ENCODE peak calls at places on chromosomes 5 and 9, in five cellular contexts. B is sciatic nerve, H is Right ventricle myocardium superior, Q is GM23338, C is GM12878. N is an unnamed sample.

GRCh38 chr9:73845954-73846690 is 651.0 kb upstream of the RORB start:
- ATAC-seq in B (no peak), H (no peak), Q (peak), C (no peak), N (no peak)

GRCh38 chr5:156913355-156913718 is 49.7 kb downstream of the TIMD4 start:
- ATAC-seq in B (no peak), H (no peak), Q (peak), C (no peak), N (no peak)

GRCh38 chr5:40397976-40398375 is 281.7 kb upstream of the PTGER4 start:
- ATAC-seq in B (no peak), H (no peak), Q (no peak), C (no peak), N (no peak)

GRCh38 chr5:128331261-128331660 is 206.8 kb downstream of the FBN2 start:
- ATAC-seq in B (no peak), H (no peak), Q (no peak), C (no peak), N (no peak)

GRCh38 chr5:139635606-139636206 is 12.4 kb upstream of the CXXC5 start:
- ATAC-seq in B (peak), H (peak), Q (peak), C (peak), N (peak)

GRCh38 chr5:180116441-180117377 is 45.1 kb upstream of the RNF130 start:
- ATAC-seq in B (peak), H (no peak), Q (peak), C (no peak), N (no peak)

GRCh38 chr5:172266676-172267092 is 16.9 kb downstream of the UBTD2 start:
- ATAC-seq in B (no peak), H (peak), Q (peak), C (no peak), N (no peak)

GRCh38 chr9:136181784-136182421 is 23.0 kb downstream of the LHX3 start:
- ATAC-seq in B (no peak), H (no peak), Q (no peak), C (no peak), N (no peak)

GRCh38 chr5:31186672-31187267 is 6.7 kb upstream of the CDH6 start:
- ATAC-seq in B (no peak), H (no peak), Q (peak), C (peak), N (no peak)

GRCh38 chr5:127923804-127924570 is 159.6 kb upstream of the SLC12A2 start:
- ATAC-seq in B (no peak), H (no peak), Q (no peak), C (peak), N (no peak)

GRCh38 chr5:55134053-55134722 is 25.8 kb upstream of the GPX8 start:
- ATAC-seq in B (no peak), H (no peak), Q (no peak), C (no peak), N (no peak)

GRCh38 chr9:19782005-19782404 is 6.8 kb downstream of the SLC24A2 start:
- ATAC-seq in B (no peak), H (no peak), Q (peak), C (no peak), N (no peak)

GRCh38 chr5:73678807-73679206 is 52.8 kb downstream of the ARHGEF28 start:
- ATAC-seq in B (no peak), H (no peak), Q (no peak), C (no peak), N (no peak)

GRCh38 chr5:1503301-1504243 is 20.2 kb downstream of the LPCAT1 start:
- ATAC-seq in B (peak), H (peak), Q (no peak), C (peak), N (peak)

GRCh38 chr5:175640108-175640507 is 17.8 kb upstream of the HRH2 start:
- ATAC-seq in B (no peak), H (no peak), Q (peak), C (no peak), N (no peak)

GRCh38 chr5:173646684-173647083 is 30.2 kb upstream of the BOD1 start:
- ATAC-seq in B (no peak), H (no peak), Q (no peak), C (no peak), N (no peak)

GRCh38 chr9:137621131-137621757 is 2.4 kb downstream of the EHMT1 start:
- ATAC-seq in B (no peak), H (no peak), Q (no peak), C (peak), N (no peak)

GRCh38 chr5:102796014-102796413 is 40.9 kb downstream of the PAM start:
- ATAC-seq in B (peak), H (peak), Q (no peak), C (no peak), N (no peak)

GRCh38 chr5:89346573-89346972 is 463.6 kb upstream of the MEF2C start:
- ATAC-seq in B (no peak), H (no peak), Q (no peak), C (no peak), N (no peak)

GRCh38 chr5:28403846-28404245 is 1365.5 kb upstream of the CDH9 start:
- ATAC-seq in B (no peak), H (no peak), Q (peak), C (no peak), N (no peak)

GRCh38 chr9:137320555-137321384 is 18.7 kb upstream of the NRARP start:
- ATAC-seq in B (no peak), H (no peak), Q (peak), C (no peak), N (no peak)

GRCh38 chr5:127392762-127393161 is 102.2 kb downstream of the MEGF10 start:
- ATAC-seq in B (no peak), H (no peak), Q (no peak), C (peak), N (no peak)

GRCh38 chr9:128192601-128193371 is 1.4 kb upstream of the CIZ1 start:
- ATAC-seq in B (peak), H (peak), Q (peak), C (no peak), N (peak)

N was measured in gastroesophageal sphincter.